ENCODE peak calls at places on chromosomes 13 and 19, in eight cellular contexts. V is K562, T is adrenal gland, J is fibroblast of the aortic adventitia, X is fibroblast of lung, U is ascending aorta, K is epithelial cell of esophagus, N is psoas muscle. Y is an unnamed sample.

GRCh38 chr13:111339366-111340143 is 19.1 kb downstream of the TEX29 start:
- DNase-seq in N (no peak), V (no peak), J (no peak), T (no peak), U (peak), X (no peak), K (no peak), Y (no peak)

GRCh38 chr19:29666634-29667389 is 1.6 kb downstream of the PLEKHF1 start:
- DNase-seq in K (peak), X (peak), N (peak), T (peak), V (no peak), J (peak), U (peak), Y (peak)

GRCh38 chr13:98307744-98308524 is 130.9 kb upstream of the RNF113B start:
- DNase-seq in J (no peak), V (no peak), X (peak), T (peak), K (no peak), N (no peak), U (no peak), Y (peak)

GRCh38 chr13:34523401-34523800 is 418.7 kb upstream of the NBEA start:
- DNase-seq in T (no peak), V (no peak), N (no peak), J (no peak), X (peak), K (peak), U (no peak), Y (no peak)

GRCh38 chr19:47447470-47448359 is 24.0 kb downstream of the SLC8A2 start:
- DNase-seq in V (peak), U (no peak), X (peak), N (peak), K (peak), J (peak), T (peak), Y (peak)

GRCh38 chr19:12723643-12724426 is at the start of gene TNPO2:
- DNase-seq in T (peak), U (peak), X (peak), J (peak), N (peak), K (peak), V (peak), Y (peak)

GRCh38 chr13:62799931-62800436 is 1384.3 kb upstream of the PCDH20 start:
- DNase-seq in J (no peak), T (no peak), N (no peak), V (no peak), K (no peak), U (no peak), X (no peak), Y (no peak)

GRCh38 chr19:16564842-16565241 is 7.4 kb downstream of the SLC35E1 start:
- DNase-seq in U (no peak), J (no peak), T (no peak), V (peak), X (no peak), K (no peak), N (no peak), Y (no peak)

GRCh38 chr13:98977568-98978270 is at the start of gene DOCK9:
- DNase-seq in U (peak), N (peak), J (peak), X (peak), T (peak), V (no peak), K (peak), Y (peak)

GRCh38 chr13:59750860-59751259 is 412.9 kb downstream of the DIAPH3 start:
- DNase-seq in J (peak), K (peak), V (no peak), N (no peak), U (no peak), T (no peak), X (peak), Y (peak)

GRCh38 chr13:33676045-33676699 is 141.8 kb upstream of the RFC3 start:
- DNase-seq in U (no peak), J (peak), T (peak), V (no peak), N (no peak), K (peak), X (no peak), Y (peak)

GRCh38 chr19:33459220-33459619 is 62.4 kb downstream of the PEPD start:
- DNase-seq in X (no peak), T (no peak), K (no peak), J (no peak), V (no peak), U (peak), N (no peak), Y (no peak)

GRCh38 chr13:65892859-65893258 is 1337.3 kb downstream of the PCDH9 start:
- DNase-seq in K (peak), T (no peak), U (no peak), J (no peak), V (no peak), N (no peak), X (no peak), Y (peak)

GRCh38 chr19:29858000-29858596 is 46.3 kb downstream of the CCNE1 start:
- DNase-seq in K (peak), T (peak), X (no peak), V (peak), N (peak), U (no peak), J (no peak), Y (no peak)

GRCh38 chr13:29513981-29514719 is 81.3 kb downstream of the SLC7A1 start:
- DNase-seq in X (no peak), U (no peak), N (peak), T (no peak), V (no peak), J (no peak), K (no peak), Y (no peak)

GRCh38 chr19:4077800-4078683 is 11.3 kb upstream of the ZBTB7A start:
- DNase-seq in X (no peak), K (no peak), J (no peak), V (peak), U (no peak), N (peak), T (peak), Y (peak)

GRCh38 chr13:45715351-45715750 is 13.2 kb downstream of the CBY2 start:
- DNase-seq in T (no peak), U (no peak), X (no peak), K (no peak), J (no peak), V (no peak), N (no peak), Y (no peak)

GRCh38 chr13:104773775-104774174 is 1707.6 kb upstream of the SLC10A2 start:
- DNase-seq in X (peak), V (no peak), U (no peak), J (peak), K (peak), N (no peak), T (no peak), Y (peak)

GRCh38 chr13:85806553-85807175 is 7.4 kb upstream of the SLITRK6 start:
- DNase-seq in X (peak), K (peak), U (no peak), V (peak), T (no peak), J (peak), N (no peak), Y (peak)

GRCh38 chr19:14450168-14450874 is 17.2 kb downstream of the PKN1 start:
- DNase-seq in J (no peak), X (no peak), U (no peak), N (no peak), T (no peak), V (peak), K (no peak), Y (peak)

GRCh38 chr13:83350569-83350968 is 531.7 kb downstream of the SLITRK1 start:
- DNase-seq in N (no peak), U (no peak), X (peak), J (peak), T (no peak), K (peak), V (no peak), Y (peak)

GRCh38 chr19:54141356-54141755 is 3.8 kb downstream of the CNOT3 start:
- DNase-seq in N (no peak), U (no peak), K (no peak), V (no peak), X (peak), J (no peak), T (no peak), Y (no peak)

GRCh38 chr19:15810335-15810734 is 5.1 kb downstream of the OR10H1 start:
- DNase-seq in U (no peak), X (no peak), T (no peak), V (peak), J (no peak), K (no peak), N (no peak), Y (peak)

GRCh38 chr13:74575729-74576125 is 441.5 kb upstream of the KLF12 start:
- DNase-seq in V (peak), U (peak), T (peak), X (peak), K (peak), N (peak), J (peak), Y (peak)

GRCh38 chr13:74573654-74574053 is 439.4 kb upstream of the KLF12 start:
- DNase-seq in T (peak), N (no peak), U (no peak), X (no peak), K (no peak), J (no peak), V (peak), Y (no peak)

GRCh38 chr13:74571811-74572210 is 437.6 kb upstream of the KLF12 start:
- DNase-seq in N (no peak), X (no peak), T (no peak), V (no peak), K (peak), J (no peak), U (no peak), Y (no peak)

GRCh38 chr13:74574964-74575728 is 440.9 kb upstream of the KLF12 start:
- DNase-seq in N (no peak), T (no peak), K (no peak), X (no peak), J (no peak), U (no peak), V (no peak), Y (peak)

DNA sequence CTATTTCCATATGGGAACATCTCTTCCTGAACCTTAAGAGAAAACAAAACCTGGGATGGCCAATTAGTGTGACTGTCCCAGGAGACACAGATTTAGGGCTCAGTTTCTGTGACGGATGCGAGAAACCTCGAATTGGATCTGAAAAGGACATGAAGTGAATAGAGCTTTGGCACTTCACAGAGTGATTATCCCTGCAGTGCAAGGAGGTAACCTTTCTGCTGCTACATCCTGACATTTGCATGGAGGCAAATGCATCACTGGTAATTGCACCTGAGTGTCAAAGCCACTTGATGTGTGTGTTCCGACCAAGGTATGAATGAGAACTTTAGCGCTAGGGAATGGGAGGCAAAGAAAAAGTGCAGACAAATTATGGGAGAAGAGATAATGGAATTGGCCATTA is 442.3 kb upstream of the KLF12 start:
- DNase-seq in X (no peak), V (no peak), J (no peak), T (no peak), K (no peak), U (no peak), N (no peak), Y (no peak)
- TF ChIP-seq CTCF in X (no peak), V (no peak), J (no peak), T (no peak), K (no peak), U (no peak), N (no peak), Y (no peak)

GRCh38 chr19:49718511-49718910 is 27.6 kb downstream of the CPT1C start:
- DNase-seq in N (no peak), T (no peak), X (peak), J (peak), K (no peak), V (no peak), U (no peak), Y (peak)
- H3K4me3 ChIP-seq in N (peak), T (no peak), X (no peak), J (no peak), K (no peak), V (no peak), U (no peak), Y (no peak)

DNA sequence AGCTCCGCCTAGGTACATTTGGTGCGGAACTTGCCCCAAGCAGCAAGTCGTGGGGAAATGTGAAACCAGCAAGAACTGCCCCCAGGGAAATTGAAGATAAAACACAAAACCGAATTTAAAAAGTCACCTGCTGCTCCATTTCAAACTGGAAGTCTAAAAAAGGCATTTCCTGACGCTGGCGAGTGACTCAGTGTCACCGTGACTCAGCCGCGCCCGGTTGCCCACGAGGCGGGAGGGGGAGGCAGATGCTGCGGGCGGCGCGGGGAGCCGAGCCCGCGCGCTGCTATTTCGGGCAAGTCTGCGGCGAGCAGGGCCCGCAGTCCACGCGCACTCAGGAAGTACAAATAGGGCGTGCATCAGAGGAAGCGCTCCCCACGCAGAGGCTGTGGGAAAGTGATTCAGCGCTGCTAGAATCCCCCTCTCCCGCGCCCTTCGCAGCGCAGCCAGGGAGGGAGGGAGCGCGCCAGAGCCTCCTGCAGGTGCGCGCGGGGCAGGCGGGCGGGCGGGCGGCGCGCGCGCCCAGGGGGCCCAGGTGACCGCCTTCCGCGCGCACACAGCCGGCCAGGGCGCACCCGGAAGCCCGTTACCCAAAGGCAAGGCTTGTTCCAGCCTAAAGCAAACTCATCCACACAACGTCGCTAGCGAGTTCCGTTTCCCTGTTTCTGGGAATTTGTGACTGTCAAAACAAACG is 168.8 kb downstream of the COL4A1 start:
- DNase-seq in T (peak), X (peak), J (peak), U (peak), N (peak), V (peak), K (peak), Y (peak)
- TF ChIP-seq CTCF in T (peak), X (peak), J (peak), U (no peak), N (no peak), V (no peak), K (peak), Y (no peak)

GRCh38 chr13:22717036-22717435 is 463.7 kb upstream of the SGCG start:
- DNase-seq in J (no peak), V (no peak), U (no peak), T (no peak), N (no peak), X (no peak), K (no peak), Y (no peak)
- H3K4me3 ChIP-seq in J (no peak), V (no peak), U (no peak), T (no peak), N (no peak), X (no peak), K (no peak), Y (no peak)

GRCh38 chr19:27890696-27891095 is 1322.3 kb downstream of the UQCRFS1 start:
- DNase-seq in K (no peak), J (no peak), N (no peak), T (no peak), X (no peak), U (no peak), V (no peak), Y (no peak)

GRCh38 chr19:27891411-27891810 is 1321.5 kb downstream of the UQCRFS1 start:
- DNase-seq in X (no peak), V (no peak), U (no peak), T (no peak), K (no peak), N (no peak), J (no peak), Y (no peak)

GRCh38 chr19:27896091-27896490 is 1316.9 kb downstream of the UQCRFS1 start:
- DNase-seq in T (no peak), V (no peak), K (no peak), J (no peak), U (no peak), X (no peak), N (no peak), Y (no peak)

GRCh38 chr19:27892500-27892899 is 1320.5 kb downstream of the UQCRFS1 start:
- DNase-seq in N (no peak), T (no peak), U (no peak), K (no peak), J (no peak), X (no peak), V (no peak), Y (no peak)

GRCh38 chr19:27894906-27895754 is 1317.8 kb downstream of the UQCRFS1 start:
- DNase-seq in K (no peak), T (no peak), X (no peak), N (no peak), V (no peak), U (no peak), J (no peak), Y (no peak)
- TF ChIP-seq CTCF in K (no peak), T (no peak), X (no peak), N (no peak), V (no peak), U (no peak), J (no peak), Y (no peak)

Y was measured in cardiac fibroblast.